ENCODE peak calls at places on chromosome 2, in eight cellular contexts. One of them, this sample, is unnamed.

GRCh38 chr2:66574701-66575624 is 140.0 kb downstream of the MEIS1 start:
- DNase-seq in NCI-H1092: peak; percentile 30
- DNase-seq in WTC11: peak; percentile 79
- DNase-seq in H54: peak; percentile 50
- DNase-seq in effector CD8-positive, alpha-beta T cell: no peak
- DNase-seq in astrocyte of the spinal cord: peak; percentile 89
- DNase-seq in ELR: peak; percentile 91
- DNase-seq in non-pigmented ciliary epithelial cell: no peak
- DNase-seq in this sample: peak; percentile 64

GRCh38 chr2:160405077-160405865 is 88.3 kb downstream of the RBMS1 start:
- DNase-seq in NCI-H1092: no peak
- DNase-seq in WTC11: no peak
- DNase-seq in H54: no peak
- DNase-seq in effector CD8-positive, alpha-beta T cell: no peak
- DNase-seq in astrocyte of the spinal cord: no peak
- DNase-seq in ELR: no peak
- DNase-seq in non-pigmented ciliary epithelial cell: no peak
- DNase-seq in this sample: no peak

GRCh38 chr2:1899396-1899730 is 155.0 kb upstream of the PXDN start:
- DNase-seq in NCI-H1092: no peak
- DNase-seq in WTC11: no peak
- DNase-seq in H54: no peak
- DNase-seq in effector CD8-positive, alpha-beta T cell: no peak
- DNase-seq in astrocyte of the spinal cord: no peak
- DNase-seq in ELR: no peak
- DNase-seq in non-pigmented ciliary epithelial cell: no peak
- DNase-seq in this sample: no peak

GRCh38 chr2:106161938-106162814 is 31.9 kb downstream of the UXS1 start:
- DNase-seq in NCI-H1092: no peak
- DNase-seq in WTC11: no peak
- DNase-seq in H54: no peak
- DNase-seq in effector CD8-positive, alpha-beta T cell: no peak
- DNase-seq in astrocyte of the spinal cord: no peak
- DNase-seq in ELR: peak; percentile 2
- DNase-seq in non-pigmented ciliary epithelial cell: no peak
- DNase-seq in this sample: no peak

GRCh38 chr2:224669449-224669848 is 46.7 kb downstream of the CCDC195 start:
- DNase-seq in NCI-H1092: no peak
- DNase-seq in WTC11: no peak
- DNase-seq in H54: no peak
- DNase-seq in effector CD8-positive, alpha-beta T cell: no peak
- DNase-seq in astrocyte of the spinal cord: no peak
- DNase-seq in ELR: no peak
- DNase-seq in non-pigmented ciliary epithelial cell: no peak
- DNase-seq in this sample: no peak

GRCh38 chr2:240463274-240463865 is 27.9 kb downstream of the GPC1 start:
- DNase-seq in NCI-H1092: no peak
- DNase-seq in WTC11: no peak
- DNase-seq in H54: no peak
- DNase-seq in effector CD8-positive, alpha-beta T cell: no peak
- DNase-seq in astrocyte of the spinal cord: no peak
- DNase-seq in ELR: no peak
- DNase-seq in non-pigmented ciliary epithelial cell: no peak
- DNase-seq in this sample: no peak

GRCh38 chr2:88735133-88735532 is 43.7 kb downstream of the RPIA start:
- DNase-seq in NCI-H1092: no peak
- DNase-seq in WTC11: no peak
- DNase-seq in H54: no peak
- DNase-seq in effector CD8-positive, alpha-beta T cell: no peak
- DNase-seq in astrocyte of the spinal cord: no peak
- DNase-seq in ELR: no peak
- DNase-seq in non-pigmented ciliary epithelial cell: no peak
- DNase-seq in this sample: no peak

GRCh38 chr2:96594701-96595152 is 43.4 kb downstream of the KANSL3 start:
- DNase-seq in NCI-H1092: no peak
- DNase-seq in WTC11: no peak
- DNase-seq in H54: no peak
- DNase-seq in effector CD8-positive, alpha-beta T cell: no peak
- DNase-seq in astrocyte of the spinal cord: no peak
- DNase-seq in ELR: no peak
- DNase-seq in non-pigmented ciliary epithelial cell: no peak
- DNase-seq in this sample: no peak

GRCh38 chr2:136136921-136137320 is 19.0 kb upstream of the CXCR4 start:
- DNase-seq in NCI-H1092: peak; percentile 71
- DNase-seq in WTC11: no peak
- DNase-seq in H54: no peak
- DNase-seq in effector CD8-positive, alpha-beta T cell: no peak
- DNase-seq in astrocyte of the spinal cord: no peak
- DNase-seq in ELR: no peak
- DNase-seq in non-pigmented ciliary epithelial cell: no peak
- DNase-seq in this sample: no peak

GRCh38 chr2:2704380-2705093 is 373.5 kb upstream of the MYT1L start:
- DNase-seq in NCI-H1092: no peak
- DNase-seq in WTC11: no peak
- DNase-seq in H54: no peak
- DNase-seq in effector CD8-positive, alpha-beta T cell: no peak
- DNase-seq in astrocyte of the spinal cord: no peak
- DNase-seq in ELR: no peak
- DNase-seq in non-pigmented ciliary epithelial cell: no peak
- DNase-seq in this sample: no peak

GRCh38 chr2:137220438-137220998 is 455.2 kb downstream of the THSD7B start:
- DNase-seq in NCI-H1092: no peak
- DNase-seq in WTC11: no peak
- DNase-seq in H54: no peak
- DNase-seq in effector CD8-positive, alpha-beta T cell: no peak
- DNase-seq in astrocyte of the spinal cord: peak; percentile 69
- DNase-seq in ELR: no peak
- DNase-seq in non-pigmented ciliary epithelial cell: no peak
- DNase-seq in this sample: no peak

GRCh38 chr2:28643324-28643723 is 108.3 kb upstream of the PPP1CB start:
- DNase-seq in NCI-H1092: no peak
- DNase-seq in WTC11: no peak
- DNase-seq in H54: no peak
- DNase-seq in effector CD8-positive, alpha-beta T cell: no peak
- DNase-seq in astrocyte of the spinal cord: no peak
- DNase-seq in ELR: no peak
- DNase-seq in non-pigmented ciliary epithelial cell: no peak
- DNase-seq in this sample: no peak

GRCh38 chr2:46067501-46068292 is 229.5 kb upstream of the EPAS1 start:
- DNase-seq in NCI-H1092: no peak
- DNase-seq in WTC11: no peak
- DNase-seq in H54: peak; percentile 51
- DNase-seq in effector CD8-positive, alpha-beta T cell: no peak
- DNase-seq in astrocyte of the spinal cord: peak; percentile 95
- DNase-seq in ELR: peak; percentile 99
- DNase-seq in non-pigmented ciliary epithelial cell: peak; percentile 100
- DNase-seq in this sample: no peak

GRCh38 chr2:214482716-214483115 is 71.9 kb downstream of the VWC2L start:
- DNase-seq in NCI-H1092: no peak
- DNase-seq in WTC11: no peak
- DNase-seq in H54: no peak
- DNase-seq in effector CD8-positive, alpha-beta T cell: no peak
- DNase-seq in astrocyte of the spinal cord: no peak
- DNase-seq in ELR: no peak
- DNase-seq in non-pigmented ciliary epithelial cell: no peak
- DNase-seq in this sample: no peak

This sample was measured in H1.